ENCODE peak calls at places on chromosomes 5 and 9, in eight cellular contexts. Y is keratinocyte, Z is PC-3, S is mammary epithelial cell, Q is fibroblast of lung, D is GM12878, C is neural progenitor cell, U is MM.1S. H is an unnamed sample. For H4K20me1, the result is how much of the 10 kb centered on the place peaks cover.

GRCh38 chr5:4700082-4700481 is 440.0 kb upstream of the ADAMTS16 start:
- DNase-seq in Y (peak), C (peak), Q (peak), D (no peak), U (peak), S (peak), Z (peak), H (peak)

GRCh38 chr5:116864157-116864837 is 289.7 kb upstream of the SEMA6A start:
- DNase-seq in Q (peak), Z (no peak), D (no peak), S (no peak), U (no peak), C (peak), Y (no peak), H (no peak)

GRCh38 chr5:129905467-129906176 is 1.4 kb downstream of the CHSY3 start:
- DNase-seq in Y (no peak), S (peak), C (peak), Z (no peak), Q (peak), D (no peak), U (no peak), H (no peak)

GRCh38 chr9:35079041-35079425 is 709 bp downstream of the FANCG start:
- DNase-seq in S (no peak), Y (no peak), Z (no peak), C (peak), D (no peak), Q (no peak), U (peak), H (no peak)

GRCh38 chr9:14565352-14565956 is 127.8 kb downstream of the ZDHHC21 start:
- DNase-seq in D (peak), Q (no peak), Y (no peak), S (no peak), Z (no peak), U (no peak), C (no peak), H (no peak)

GRCh38 chr5:158746979-158747378 is 352.7 kb downstream of the EBF1 start:
- DNase-seq in S (no peak), C (no peak), Y (no peak), U (no peak), D (no peak), Z (peak), Q (no peak), H (no peak)

GRCh38 chr5:16727937-16728336 is 111.1 kb upstream of the RETREG1 start:
- DNase-seq in U (no peak), S (no peak), Q (no peak), Z (no peak), D (no peak), C (no peak), Y (no peak), H (no peak)

GRCh38 chr5:162209005-162209605 is 141.5 kb downstream of the GABRG2 start:
- DNase-seq in D (peak), S (peak), Q (no peak), Y (no peak), C (peak), U (peak), Z (peak), H (no peak)

GRCh38 chr5:109645591-109646236 is 44.0 kb upstream of the MAN2A1 start:
- DNase-seq in Q (no peak), S (no peak), D (no peak), Y (no peak), Z (no peak), C (peak), U (peak), H (no peak)

GRCh38 chr5:135341021-135341666 is 57.9 kb downstream of the MACROH2A1 start:
- DNase-seq in D (no peak), S (no peak), U (no peak), Z (no peak), Y (no peak), C (no peak), Q (no peak), H (no peak)

GRCh38 chr9:133977421-133978201 is 14.5 kb downstream of the VAV2 start:
- DNase-seq in Y (no peak), S (no peak), U (no peak), Z (no peak), D (no peak), C (no peak), Q (no peak), H (no peak)

GRCh38 chr5:13783731-13784130 is 160.8 kb downstream of the DNAH5 start:
- DNase-seq in D (no peak), Q (no peak), U (no peak), C (no peak), Z (no peak), S (no peak), Y (no peak), H (no peak)

GRCh38 chr9:129568560-129569505 is 52.1 kb downstream of the C9orf50 start:
- DNase-seq in Q (peak), C (peak), S (no peak), Z (no peak), D (no peak), U (no peak), Y (no peak), H (peak)

GRCh38 chr9:125262217-125262991 is 778 bp downstream of the GAPVD1 start:
- DNase-seq in Y (no peak), U (peak), C (no peak), Z (peak), Q (no peak), D (no peak), S (no peak), H (no peak)

GRCh38 chr5:638501-639252 is 26.5 kb downstream of the CEP72 start:
- DNase-seq in U (no peak), Q (no peak), D (no peak), Y (no peak), Z (no peak), C (no peak), S (no peak), H (no peak)

GRCh38 chr9:134882204-134882785 is 1.7 kb downstream of the FCN2 start:
- DNase-seq in S (no peak), U (no peak), Q (no peak), Y (no peak), Z (no peak), D (no peak), C (no peak), H (no peak)

GRCh38 chr5:97172227-97172626 is 10.8 kb downstream of the RIOK2 start:
- DNase-seq in Z (no peak), C (no peak), S (no peak), Q (no peak), U (no peak), D (no peak), Y (no peak), H (no peak)

DNA sequence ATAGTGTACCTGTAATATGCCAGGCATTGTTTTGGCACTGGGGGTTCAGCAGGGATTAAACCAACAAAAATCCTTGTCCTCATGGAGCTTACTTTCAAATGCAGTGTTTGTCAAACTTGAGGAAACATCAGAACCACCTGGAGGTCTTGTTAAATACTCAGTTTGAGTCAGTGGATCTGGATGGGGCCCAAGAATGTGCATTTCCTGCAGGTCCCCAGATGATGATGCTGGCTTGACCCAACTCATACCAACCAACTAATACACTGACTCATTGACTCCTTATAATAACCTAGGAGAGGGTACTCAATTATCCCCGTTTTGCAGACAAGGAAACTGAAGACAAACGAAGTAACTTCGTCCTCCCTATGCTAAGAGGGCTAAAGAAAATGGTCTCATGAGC is 11.3 kb downstream of the WWC1 start:
- DNase-seq in S (peak), Z (peak), C (no peak), U (no peak), Y (peak), D (no peak), Q (peak), H (no peak)
- H3K27ac ChIP-seq in S (peak), Z (peak), C (no peak), U (no peak), Y (no peak), D (no peak), Q (no peak), H (peak)

GRCh38 chr5:181203842-181204560 is 995 bp downstream of the TRIM7 start:
- DNase-seq in Z (no peak), Y (no peak), S (peak), C (peak), Q (no peak), D (no peak), U (no peak), H (no peak)
- TF ChIP-seq EZH2 in Z (no peak), Y (no peak), S (no peak), C (peak), Q (no peak), D (no peak), U (no peak), H (no peak)

DNA sequence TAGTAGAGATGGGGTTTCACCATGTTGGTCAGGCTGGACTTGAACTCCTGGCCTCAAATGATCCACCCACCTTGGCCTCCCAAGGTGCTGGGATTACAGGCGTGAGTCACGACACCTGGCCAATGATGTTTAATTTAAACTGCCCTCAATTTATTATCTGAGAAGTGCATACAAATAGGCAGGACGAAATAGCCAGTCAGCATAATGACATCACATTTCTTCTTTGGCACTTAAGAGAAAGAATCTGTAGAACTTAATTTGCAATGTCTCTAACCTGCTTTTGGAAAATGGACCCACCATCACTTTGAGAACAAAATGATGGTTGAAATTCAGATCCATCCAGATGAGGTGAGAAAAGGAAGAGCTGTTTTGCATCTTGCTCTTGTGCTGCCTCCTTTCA is 52.5 kb upstream of the ZNF608 start:
- DNase-seq in Y (no peak), Z (no peak), S (no peak), C (no peak), D (no peak), Q (no peak), U (no peak), H (no peak)
- H4K20me1 ChIP-seq in Y (under half), Z (under half), S (under half), C (under half), D (under half), Q (under half), U (under half), H (under half)

GRCh38 chr5:95924720-95925119 is 36.9 kb downstream of the ELL2 start:
- DNase-seq in S (peak), Z (no peak), D (no peak), Q (no peak), U (peak), C (no peak), Y (no peak), H (no peak)

GRCh38 chr5:95922798-95923197 is 38.9 kb downstream of the ELL2 start:
- DNase-seq in Z (no peak), S (no peak), Y (no peak), U (no peak), C (no peak), Q (no peak), D (no peak), H (no peak)

GRCh38 chr5:95925939-95926338 is 35.7 kb downstream of the ELL2 start:
- DNase-seq in U (peak), S (no peak), Z (no peak), D (peak), C (no peak), Y (no peak), Q (no peak), H (no peak)

GRCh38 chr5:95925345-95925744 is 36.3 kb downstream of the ELL2 start:
- DNase-seq in Z (no peak), U (no peak), S (no peak), C (no peak), Y (no peak), D (no peak), Q (no peak), H (no peak)

DNA sequence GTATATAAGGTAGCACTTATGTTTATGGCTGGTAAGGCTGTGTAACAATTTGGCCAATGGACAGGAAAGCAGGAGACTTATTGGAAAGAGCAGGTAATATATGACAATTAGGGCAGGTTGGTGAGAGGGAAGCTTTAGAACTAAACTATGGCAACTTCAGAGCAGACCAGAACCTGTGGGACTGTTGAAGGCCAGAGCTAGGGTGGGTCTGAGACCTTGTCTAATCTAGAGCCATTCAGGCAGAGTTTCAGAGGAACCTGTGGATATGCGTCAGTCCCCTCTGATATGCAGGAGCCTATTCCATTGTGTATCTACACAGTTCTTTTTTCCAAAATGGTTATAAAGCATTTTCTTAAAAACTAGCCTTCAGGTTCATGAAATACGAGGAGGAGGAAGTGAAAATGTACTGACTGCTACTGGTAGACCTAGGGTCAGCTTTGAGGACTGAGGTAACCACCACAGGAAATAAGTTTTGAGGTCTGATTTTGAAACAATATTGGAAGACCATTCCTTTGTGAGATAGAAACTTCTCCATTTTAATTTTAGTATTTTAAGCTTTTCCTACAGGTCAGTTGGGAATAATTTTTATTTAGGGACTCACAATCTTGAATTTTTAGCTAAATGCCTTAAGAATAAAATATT is 37.6 kb downstream of the ELL2 start:
- DNase-seq in S (no peak), Q (no peak), Z (no peak), D (peak), C (no peak), U (peak), Y (no peak), H (no peak)
- H3K27ac ChIP-seq in S (no peak), Q (no peak), Z (no peak), D (peak), C (no peak), U (peak), Y (peak), H (no peak)

GRCh38 chr5:172681421-172681820 is 40.4 kb downstream of the NEURL1B start:
- DNase-seq in Z (no peak), S (no peak), C (no peak), Q (no peak), D (no peak), U (no peak), Y (no peak), H (no peak)

GRCh38 chr5:172683264-172683663 is 42.2 kb downstream of the NEURL1B start:
- DNase-seq in Q (no peak), U (no peak), Z (no peak), Y (no peak), S (no peak), D (no peak), C (peak), H (no peak)

GRCh38 chr5:172685036-172685435 is 44.0 kb downstream of the NEURL1B start:
- DNase-seq in S (no peak), Y (no peak), Q (no peak), C (no peak), Z (no peak), U (no peak), D (no peak), H (no peak)

GRCh38 chr5:172686111-172686510 is 45.0 kb downstream of the NEURL1B start:
- DNase-seq in Y (no peak), D (no peak), U (no peak), Z (peak), S (no peak), C (no peak), Q (peak), H (peak)

DNA sequence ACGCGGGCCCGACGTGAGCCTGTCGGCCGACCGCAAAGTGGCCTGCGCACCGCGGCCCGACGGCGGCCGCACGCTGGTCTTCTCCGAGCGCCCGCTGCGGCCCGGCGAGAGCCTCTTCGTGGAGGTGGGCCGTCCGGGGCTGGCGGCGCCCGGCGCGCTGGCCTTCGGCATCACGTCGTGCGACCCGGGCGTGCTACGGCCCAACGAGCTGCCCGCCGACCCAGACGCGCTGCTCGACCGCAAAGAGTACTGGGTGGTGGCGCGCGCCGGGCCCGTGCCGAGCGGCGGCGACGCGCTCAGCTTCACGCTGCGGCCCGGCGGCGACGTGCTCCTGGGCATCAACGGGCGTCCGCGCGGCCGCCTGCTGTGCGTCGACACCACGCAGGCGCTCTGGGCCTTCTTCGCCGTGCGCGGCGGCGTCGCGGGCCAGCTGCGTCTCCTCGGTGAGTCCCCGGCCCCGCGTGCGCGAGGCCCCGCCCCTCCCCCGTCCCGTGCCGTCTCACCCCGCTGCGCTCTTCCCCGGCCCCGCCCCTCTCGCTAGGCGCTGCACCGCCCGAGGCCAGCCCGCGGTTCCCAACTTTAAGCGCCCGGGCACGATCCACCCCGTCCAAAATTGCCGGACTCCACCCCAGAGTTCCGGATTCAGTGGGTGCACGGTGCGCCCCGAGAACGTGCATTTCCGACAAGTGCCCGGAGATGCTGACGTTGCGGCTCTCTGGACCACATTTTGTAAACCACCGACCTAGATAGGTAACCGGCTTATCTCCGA is 42.8 kb downstream of the NEURL1B start:
- DNase-seq in Z (no peak), S (no peak), Q (no peak), U (no peak), D (no peak), C (peak), Y (no peak), H (no peak)
- TF ChIP-seq EZH2 in Z (no peak), S (no peak), Q (no peak), U (no peak), D (no peak), C (peak), Y (no peak), H (no peak)

DNA sequence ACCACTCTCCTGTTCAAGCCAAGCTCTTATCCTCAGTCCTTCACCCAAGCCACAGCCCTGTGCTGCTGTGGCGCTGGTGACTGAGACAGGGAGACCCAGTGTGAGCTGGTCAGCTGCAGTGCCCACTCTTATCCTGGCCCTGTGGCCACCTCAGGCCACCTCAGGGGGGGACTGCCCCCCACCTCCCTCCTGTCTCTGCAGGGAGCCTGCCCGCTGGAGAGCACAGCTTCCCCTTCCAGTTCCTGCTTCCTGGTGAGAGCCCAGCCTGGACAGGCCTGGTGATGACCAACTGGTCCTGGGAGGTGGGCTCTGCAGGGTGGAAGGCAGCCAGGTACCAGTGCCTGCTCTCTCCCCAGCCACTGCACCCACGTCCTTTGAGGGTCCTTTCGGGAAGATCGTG is 5.5 kb upstream of the EHMT1 start:
- DNase-seq in C (no peak), D (no peak), Q (no peak), U (no peak), Y (no peak), Z (no peak), S (no peak), H (no peak)
- H4K20me1 ChIP-seq in C (under half), D (under half), Q (under half), U (under half), Y (under half), Z (under half), S (under half), H (under half)

GRCh38 chr5:149093625-149094024 is 30.8 kb upstream of the SH3TC2 start:
- DNase-seq in Z (no peak), U (no peak), C (no peak), S (no peak), Y (no peak), Q (no peak), D (no peak), H (no peak)
- H3K27ac ChIP-seq in Z (no peak), U (no peak), C (no peak), S (no peak), Y (no peak), Q (no peak), D (no peak), H (no peak)

DNA sequence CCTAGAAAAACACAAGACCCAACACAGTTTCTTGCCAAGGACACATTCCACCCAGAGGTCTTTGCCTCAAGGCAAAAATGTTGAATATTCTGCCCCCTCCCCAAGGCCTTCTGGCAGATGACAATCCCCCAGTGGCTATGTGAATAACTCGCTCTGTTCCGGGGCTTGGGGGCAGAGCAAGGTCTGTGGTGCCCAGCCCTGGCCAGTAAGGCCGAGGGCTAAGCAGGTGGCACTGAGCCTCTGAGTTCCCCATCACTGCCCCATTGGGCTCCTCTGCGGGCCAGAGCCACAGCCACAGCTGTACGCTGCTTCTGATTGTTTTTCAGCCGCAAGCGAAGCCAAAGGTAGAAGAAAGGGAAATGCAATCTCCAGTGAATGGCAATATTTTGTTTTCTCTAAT is 567.9 kb downstream of the CCDC171 start:
- DNase-seq in D (no peak), U (no peak), Q (no peak), C (no peak), Y (no peak), Z (no peak), S (no peak), H (no peak)
- TF ChIP-seq EZH2 in D (no peak), U (no peak), Q (no peak), C (no peak), Y (no peak), Z (no peak), S (no peak), H (no peak)

GRCh38 chr5:85204289-85204688 is 819.6 kb upstream of the EDIL3 start:
- DNase-seq in D (no peak), C (no peak), Y (no peak), S (no peak), Q (no peak), Z (no peak), U (no peak), H (no peak)
- H4K20me1 ChIP-seq in D (under half), C (under half), Y (under half), S (under half), Q (under half), Z (under half), U (under half), H (under half)

H was measured in PC-9.